ENCODE peak calls at places on chromosome 13, in nine cellular contexts. One of them, this sample, is unnamed. For H3K9me3, the result is how much of the 10 kb centered on the place peaks cover.

GRCh38 chr13:93361703-93362102 is 135.1 kb downstream of the GPC6 start:
- DNase-seq in effector memory CD4-positive, alpha-beta T cell: no peak
- DNase-seq in aorta: no peak
- DNase-seq in mucosa of descending colon: no peak
- DNase-seq in thoracic aorta: no peak
- DNase-seq in OCI-LY7: no peak
- DNase-seq in heart right ventricle: no peak
- DNase-seq in ascending aorta: no peak
- DNase-seq in NT2/D1: no peak
- DNase-seq in this sample: no peak

GRCh38 chr13:39051157-39051556 is 12.9 kb downstream of the NHLRC3 start:
- DNase-seq in effector memory CD4-positive, alpha-beta T cell: no peak
- DNase-seq in aorta: no peak
- DNase-seq in mucosa of descending colon: no peak
- DNase-seq in thoracic aorta: no peak
- DNase-seq in OCI-LY7: peak
- DNase-seq in heart right ventricle: no peak
- DNase-seq in ascending aorta: no peak
- DNase-seq in NT2/D1: no peak
- DNase-seq in this sample: no peak

GRCh38 chr13:109700176-109700575 is 86.2 kb downstream of the IRS2 start:
- DNase-seq in effector memory CD4-positive, alpha-beta T cell: no peak
- DNase-seq in aorta: peak
- DNase-seq in mucosa of descending colon: peak
- DNase-seq in thoracic aorta: no peak
- DNase-seq in OCI-LY7: no peak
- DNase-seq in heart right ventricle: peak
- DNase-seq in ascending aorta: peak
- DNase-seq in NT2/D1: no peak
- DNase-seq in this sample: no peak

GRCh38 chr13:101025519-101025918 is 350.9 kb upstream of the TMTC4 start:
- DNase-seq in effector memory CD4-positive, alpha-beta T cell: no peak
- DNase-seq in aorta: no peak
- DNase-seq in mucosa of descending colon: no peak
- DNase-seq in thoracic aorta: no peak
- DNase-seq in OCI-LY7: no peak
- DNase-seq in heart right ventricle: no peak
- DNase-seq in ascending aorta: no peak
- DNase-seq in NT2/D1: no peak
- DNase-seq in this sample: no peak

GRCh38 chr13:114067886-114068722 is 64.3 kb downstream of the RASA3 start:
- DNase-seq in effector memory CD4-positive, alpha-beta T cell: no peak
- DNase-seq in aorta: peak
- DNase-seq in mucosa of descending colon: peak
- DNase-seq in thoracic aorta: no peak
- DNase-seq in OCI-LY7: no peak
- DNase-seq in heart right ventricle: no peak
- DNase-seq in ascending aorta: no peak
- DNase-seq in NT2/D1: no peak
- DNase-seq in this sample: no peak

GRCh38 chr13:28067526-28067925 is 32.9 kb downstream of the FLT3 start:
- DNase-seq in effector memory CD4-positive, alpha-beta T cell: no peak
- DNase-seq in aorta: no peak
- DNase-seq in mucosa of descending colon: no peak
- DNase-seq in thoracic aorta: no peak
- DNase-seq in OCI-LY7: no peak
- DNase-seq in heart right ventricle: no peak
- DNase-seq in ascending aorta: no peak
- DNase-seq in NT2/D1: no peak
- DNase-seq in this sample: no peak

GRCh38 chr13:69579351-69579750 is 528.3 kb upstream of the ATXN8OS start:
- DNase-seq in effector memory CD4-positive, alpha-beta T cell: no peak
- DNase-seq in aorta: no peak
- DNase-seq in mucosa of descending colon: no peak
- DNase-seq in thoracic aorta: no peak
- DNase-seq in OCI-LY7: no peak
- DNase-seq in heart right ventricle: no peak
- DNase-seq in ascending aorta: no peak
- DNase-seq in NT2/D1: no peak
- DNase-seq in this sample: no peak

GRCh38 chr13:50916701-50917184 is 7.2 kb downstream of the RNASEH2B start:
- DNase-seq in effector memory CD4-positive, alpha-beta T cell: no peak
- DNase-seq in aorta: peak
- DNase-seq in mucosa of descending colon: no peak
- DNase-seq in thoracic aorta: no peak
- DNase-seq in OCI-LY7: peak
- DNase-seq in heart right ventricle: no peak
- DNase-seq in ascending aorta: no peak
- DNase-seq in NT2/D1: no peak
- DNase-seq in this sample: no peak

GRCh38 chr13:94033830-94034642 is 445.4 kb downstream of the DCT start:
- DNase-seq in effector memory CD4-positive, alpha-beta T cell: no peak
- DNase-seq in aorta: no peak
- DNase-seq in mucosa of descending colon: no peak
- DNase-seq in thoracic aorta: no peak
- DNase-seq in OCI-LY7: no peak
- DNase-seq in heart right ventricle: no peak
- DNase-seq in ascending aorta: no peak
- DNase-seq in NT2/D1: no peak
- DNase-seq in this sample: no peak

GRCh38 chr13:30037766-30038165 is 187.3 kb upstream of the UBL3 start:
- DNase-seq in effector memory CD4-positive, alpha-beta T cell: no peak
- DNase-seq in aorta: no peak
- DNase-seq in mucosa of descending colon: no peak
- DNase-seq in thoracic aorta: no peak
- DNase-seq in OCI-LY7: no peak
- DNase-seq in heart right ventricle: no peak
- DNase-seq in ascending aorta: no peak
- DNase-seq in NT2/D1: no peak
- DNase-seq in this sample: no peak

GRCh38 chr13:27928805-27929753 is 9.3 kb downstream of the PDX1 start:
- DNase-seq in effector memory CD4-positive, alpha-beta T cell: no peak
- DNase-seq in aorta: no peak
- DNase-seq in mucosa of descending colon: no peak
- DNase-seq in thoracic aorta: no peak
- DNase-seq in OCI-LY7: no peak
- DNase-seq in heart right ventricle: no peak
- DNase-seq in ascending aorta: no peak
- DNase-seq in NT2/D1: no peak
- DNase-seq in this sample: no peak

GRCh38 chr13:93328943-93329342 is 102.3 kb downstream of the GPC6 start:
- DNase-seq in effector memory CD4-positive, alpha-beta T cell: no peak
- DNase-seq in aorta: no peak
- DNase-seq in mucosa of descending colon: no peak
- DNase-seq in thoracic aorta: no peak
- DNase-seq in OCI-LY7: no peak
- DNase-seq in heart right ventricle: no peak
- DNase-seq in ascending aorta: no peak
- DNase-seq in NT2/D1: no peak
- DNase-seq in this sample: no peak

GRCh38 chr13:98909016-98909415 is 68.8 kb downstream of the DOCK9 start:
- DNase-seq in effector memory CD4-positive, alpha-beta T cell: no peak
- DNase-seq in aorta: no peak
- DNase-seq in mucosa of descending colon: no peak
- DNase-seq in thoracic aorta: no peak
- DNase-seq in OCI-LY7: no peak
- DNase-seq in heart right ventricle: no peak
- DNase-seq in ascending aorta: no peak
- DNase-seq in NT2/D1: no peak
- DNase-seq in this sample: no peak

GRCh38 chr13:97953376-97953970 is at the start of gene IPO5:
- DNase-seq in effector memory CD4-positive, alpha-beta T cell: no peak
- DNase-seq in aorta: no peak
- DNase-seq in mucosa of descending colon: no peak
- DNase-seq in thoracic aorta: no peak
- DNase-seq in OCI-LY7: peak
- DNase-seq in heart right ventricle: no peak
- DNase-seq in ascending aorta: no peak
- DNase-seq in NT2/D1: no peak
- DNase-seq in this sample: peak

GRCh38 chr13:98778749-98779148 is 26.3 kb upstream of the SLC15A1 start:
- DNase-seq in effector memory CD4-positive, alpha-beta T cell: no peak
- DNase-seq in aorta: no peak
- DNase-seq in mucosa of descending colon: no peak
- DNase-seq in thoracic aorta: no peak
- DNase-seq in OCI-LY7: no peak
- DNase-seq in heart right ventricle: no peak
- DNase-seq in ascending aorta: no peak
- DNase-seq in NT2/D1: no peak
- DNase-seq in this sample: no peak

GRCh38 chr13:36090592-36090991 is 40.6 kb downstream of the DCLK1 start:
- DNase-seq in effector memory CD4-positive, alpha-beta T cell: no peak
- DNase-seq in aorta: peak
- DNase-seq in mucosa of descending colon: no peak
- DNase-seq in thoracic aorta: no peak
- DNase-seq in OCI-LY7: no peak
- DNase-seq in heart right ventricle: no peak
- DNase-seq in ascending aorta: no peak
- DNase-seq in NT2/D1: no peak
- DNase-seq in this sample: no peak

GRCh38 chr13:97659602-97660001 is 225.6 kb downstream of the RAP2A start:
- DNase-seq in effector memory CD4-positive, alpha-beta T cell: no peak
- DNase-seq in aorta: no peak
- DNase-seq in mucosa of descending colon: no peak
- DNase-seq in thoracic aorta: no peak
- DNase-seq in OCI-LY7: no peak
- DNase-seq in heart right ventricle: no peak
- DNase-seq in ascending aorta: no peak
- DNase-seq in NT2/D1: no peak
- DNase-seq in this sample: no peak

GRCh38 chr13:31970237-31970930 is 61.2 kb upstream of the FRY start:
- DNase-seq in effector memory CD4-positive, alpha-beta T cell: no peak
- DNase-seq in aorta: no peak
- DNase-seq in mucosa of descending colon: no peak
- DNase-seq in thoracic aorta: no peak
- DNase-seq in OCI-LY7: no peak
- DNase-seq in heart right ventricle: no peak
- DNase-seq in ascending aorta: no peak
- DNase-seq in NT2/D1: no peak
- DNase-seq in this sample: no peak

GRCh38 chr13:67204731-67205130 is 25.4 kb downstream of the PCDH9 start:
- DNase-seq in effector memory CD4-positive, alpha-beta T cell: no peak
- DNase-seq in aorta: no peak
- DNase-seq in mucosa of descending colon: no peak
- DNase-seq in thoracic aorta: no peak
- DNase-seq in OCI-LY7: no peak
- DNase-seq in heart right ventricle: no peak
- DNase-seq in ascending aorta: no peak
- DNase-seq in NT2/D1: no peak
- DNase-seq in this sample: no peak

GRCh38 chr13:52162279-52163101 is 3.1 kb upstream of the NEK3 start:
- DNase-seq in effector memory CD4-positive, alpha-beta T cell: no peak
- DNase-seq in aorta: no peak
- DNase-seq in mucosa of descending colon: no peak
- DNase-seq in thoracic aorta: no peak
- DNase-seq in OCI-LY7: no peak
- DNase-seq in heart right ventricle: no peak
- DNase-seq in ascending aorta: no peak
- DNase-seq in NT2/D1: no peak
- DNase-seq in this sample: no peak

GRCh38 chr13:99729745-99730144 is 228.5 kb downstream of the TM9SF2 start:
- DNase-seq in effector memory CD4-positive, alpha-beta T cell: no peak
- DNase-seq in aorta: no peak
- DNase-seq in mucosa of descending colon: no peak
- DNase-seq in thoracic aorta: no peak
- DNase-seq in OCI-LY7: no peak
- DNase-seq in heart right ventricle: no peak
- DNase-seq in ascending aorta: no peak
- DNase-seq in NT2/D1: no peak
- DNase-seq in this sample: no peak

GRCh38 chr13:23212621-23213020 is 31.8 kb downstream of the SGCG start:
- DNase-seq in effector memory CD4-positive, alpha-beta T cell: no peak
- DNase-seq in aorta: no peak
- DNase-seq in mucosa of descending colon: no peak
- DNase-seq in thoracic aorta: no peak
- DNase-seq in OCI-LY7: no peak
- DNase-seq in heart right ventricle: no peak
- DNase-seq in ascending aorta: no peak
- DNase-seq in NT2/D1: no peak
- DNase-seq in this sample: no peak

GRCh38 chr13:33349314-33349995 is 63.9 kb upstream of the STARD13 start:
- DNase-seq in effector memory CD4-positive, alpha-beta T cell: no peak
- DNase-seq in aorta: peak
- DNase-seq in mucosa of descending colon: peak
- DNase-seq in thoracic aorta: no peak
- DNase-seq in OCI-LY7: no peak
- DNase-seq in heart right ventricle: no peak
- DNase-seq in ascending aorta: peak
- DNase-seq in NT2/D1: no peak
- DNase-seq in this sample: no peak
- H3K4me3 ChIP-seq in effector memory CD4-positive, alpha-beta T cell: no peak
- H3K4me3 ChIP-seq in aorta: peak
- H3K4me3 ChIP-seq in mucosa of descending colon: peak
- H3K4me3 ChIP-seq in thoracic aorta: peak
- H3K4me3 ChIP-seq in OCI-LY7: no peak
- H3K4me3 ChIP-seq in heart right ventricle: peak
- H3K4me3 ChIP-seq in ascending aorta: peak
- H3K4me3 ChIP-seq in NT2/D1: peak
- H3K4me3 ChIP-seq in this sample: peak

DNA sequence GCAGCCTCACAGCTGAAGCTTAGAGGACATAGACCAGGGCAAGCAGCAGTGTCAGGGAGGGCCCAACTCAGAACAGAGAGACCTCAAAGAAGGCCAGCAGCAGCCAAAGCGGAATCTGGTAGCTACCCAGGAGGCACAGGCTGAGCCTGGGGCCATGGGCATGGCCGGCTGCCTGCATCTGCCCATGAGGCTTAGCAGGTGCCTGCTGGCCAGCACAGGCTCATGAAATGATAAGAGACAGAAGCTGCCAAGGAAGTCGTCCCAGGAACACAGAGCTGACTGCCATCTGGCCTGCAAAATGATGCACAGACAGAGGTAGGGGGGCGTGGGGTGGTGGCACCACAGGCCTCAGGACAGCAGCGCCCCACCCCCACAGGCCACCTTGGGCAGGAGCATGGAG is 29.2 kb downstream of the TUBA3C start:
- DNase-seq in effector memory CD4-positive, alpha-beta T cell: no peak
- DNase-seq in aorta: no peak
- DNase-seq in mucosa of descending colon: no peak
- DNase-seq in thoracic aorta: no peak
- DNase-seq in OCI-LY7: no peak
- DNase-seq in heart right ventricle: no peak
- DNase-seq in ascending aorta: no peak
- DNase-seq in NT2/D1: no peak
- DNase-seq in this sample: no peak
- H3K9me3 ChIP-seq in effector memory CD4-positive, alpha-beta T cell: under half
- H3K9me3 ChIP-seq in aorta: under half
- H3K9me3 ChIP-seq in mucosa of descending colon: half or more
- H3K9me3 ChIP-seq in thoracic aorta: under half
- H3K9me3 ChIP-seq in OCI-LY7: under half
- H3K9me3 ChIP-seq in heart right ventricle: under half
- H3K9me3 ChIP-seq in ascending aorta: under half
- H3K9me3 ChIP-seq in NT2/D1: under half
- H3K9me3 ChIP-seq in this sample: under half

GRCh38 chr13:26558074-26558805 is 757 bp downstream of the WASF3 start:
- DNase-seq in effector memory CD4-positive, alpha-beta T cell: no peak
- DNase-seq in aorta: peak
- DNase-seq in mucosa of descending colon: no peak
- DNase-seq in thoracic aorta: no peak
- DNase-seq in OCI-LY7: no peak
- DNase-seq in heart right ventricle: peak
- DNase-seq in ascending aorta: no peak
- DNase-seq in NT2/D1: peak
- DNase-seq in this sample: no peak
- H3K4me3 ChIP-seq in effector memory CD4-positive, alpha-beta T cell: no peak
- H3K4me3 ChIP-seq in aorta: peak
- H3K4me3 ChIP-seq in mucosa of descending colon: no peak
- H3K4me3 ChIP-seq in thoracic aorta: peak
- H3K4me3 ChIP-seq in OCI-LY7: peak
- H3K4me3 ChIP-seq in heart right ventricle: peak
- H3K4me3 ChIP-seq in ascending aorta: peak
- H3K4me3 ChIP-seq in NT2/D1: peak
- H3K4me3 ChIP-seq in this sample: peak

GRCh38 chr13:19055611-19056010 is 126.0 kb downstream of the TUBA3C start:
- DNase-seq in effector memory CD4-positive, alpha-beta T cell: no peak
- DNase-seq in aorta: no peak
- DNase-seq in mucosa of descending colon: no peak
- DNase-seq in thoracic aorta: no peak
- DNase-seq in OCI-LY7: no peak
- DNase-seq in heart right ventricle: no peak
- DNase-seq in ascending aorta: no peak
- DNase-seq in NT2/D1: no peak
- DNase-seq in this sample: peak
- H3K9me3 ChIP-seq in effector memory CD4-positive, alpha-beta T cell: under half
- H3K9me3 ChIP-seq in aorta: under half
- H3K9me3 ChIP-seq in mucosa of descending colon: half or more
- H3K9me3 ChIP-seq in thoracic aorta: under half
- H3K9me3 ChIP-seq in OCI-LY7: under half
- H3K9me3 ChIP-seq in heart right ventricle: under half
- H3K9me3 ChIP-seq in ascending aorta: under half
- H3K9me3 ChIP-seq in NT2/D1: under half
- H3K9me3 ChIP-seq in this sample: under half

This sample was measured in esophagus muscularis mucosa.